ENCODE peak calls at places on chromosome 22, in seven cellular contexts. Q, I, O, Z, G, P and L are unnamed samples.

GRCh38 chr22:27620367-27621154 is 181.0 kb downstream of the MN1 start:
- DNase-seq in O (no peak), Z (no peak), G (no peak), P (no peak), I (peak), Q (no peak), L (no peak)

GRCh38 chr22:31951201-31952093 is 7.1 kb downstream of the YWHAH start:
- DNase-seq in Q (no peak), I (no peak), P (no peak), Z (peak), G (no peak), O (no peak), L (peak)

GRCh38 chr22:36587289-36588154 is 58.6 kb upstream of the EIF3D start:
- DNase-seq in P (no peak), I (peak), Q (no peak), Z (no peak), O (no peak), G (no peak), L (no peak)

GRCh38 chr22:29167032-29167911 is 38.4 kb upstream of the EMID1 start:
- DNase-seq in Q (no peak), G (no peak), Z (peak), P (no peak), I (no peak), O (no peak), L (peak)

GRCh38 chr22:17751596-17751995 is 22.7 kb downstream of the BID start:
- DNase-seq in G (no peak), I (no peak), O (no peak), P (no peak), Q (no peak), Z (no peak), L (no peak)

GRCh38 chr22:39103431-39103830 is 6.4 kb downstream of the APOBEC3H start:
- DNase-seq in P (no peak), Q (no peak), O (no peak), Z (no peak), I (no peak), G (no peak), L (no peak)

GRCh38 chr22:27718186-27719032 is 83.1 kb downstream of the MN1 start:
- DNase-seq in Z (no peak), Q (no peak), O (no peak), I (peak), P (no peak), G (peak), L (no peak)

GRCh38 chr22:22009661-22010060 is 27.1 kb upstream of the TOP3B start:
- DNase-seq in P (no peak), Q (no peak), O (no peak), Z (no peak), G (no peak), I (no peak), L (no peak)

GRCh38 chr22:30777589-30777988 is 82.9 kb downstream of the OSBP2 start:
- DNase-seq in P (no peak), O (no peak), Q (no peak), Z (no peak), G (no peak), I (no peak), L (no peak)

GRCh38 chr22:22882033-22882717 is 5.4 kb upstream of the IGLL5 start:
- DNase-seq in P (no peak), G (no peak), I (peak), Q (no peak), Z (peak), O (no peak), L (peak)